ENCODE peak calls at places on chromosomes 6 and 20, in six cellular contexts. L, E, X, C, F and K are unnamed samples.

GRCh38 chr20:8435251-8436035 is 303.4 kb downstream of the PLCB1 start:
- DNase-seq in E (no peak), L (no peak), F (no peak), C (no peak), X (no peak), K (no peak)

GRCh38 chr6:170128811-170129681 is 161.8 kb downstream of the DLL1 start:
- DNase-seq in C (no peak), F (no peak), E (no peak), L (peak; percentile 13), X (no peak), K (peak; percentile 12)

GRCh38 chr6:112016335-112016734 is 37.6 kb upstream of the CCN6 start:
- DNase-seq in C (no peak), F (no peak), L (no peak), E (no peak), X (no peak), K (peak; percentile 48)

GRCh38 chr6:16205377-16206144 is 32.8 kb upstream of the GMPR start:
- DNase-seq in E (peak; percentile 75), C (no peak), F (no peak), X (no peak), L (no peak), K (peak; percentile 23)

GRCh38 chr20:44547419-44547818 is 25.5 kb upstream of the SERINC3 start:
- DNase-seq in L (no peak), E (no peak), C (no peak), X (no peak), F (no peak), K (no peak)

GRCh38 chr6:113953346-113953745 is 17.6 kb downstream of the HDAC2 start:
- DNase-seq in E (no peak), C (no peak), F (no peak), L (no peak), X (no peak), K (no peak)

GRCh38 chr20:22686097-22686496 is 101.7 kb upstream of the FOXA2 start:
- DNase-seq in X (peak; percentile 69), F (peak; percentile 36), L (peak; percentile 29), C (no peak), E (no peak), K (peak; percentile 52)

GRCh38 chr6:157479464-157480303 is 98.7 kb downstream of the ZDHHC14 start:
- DNase-seq in E (no peak), X (no peak), C (no peak), L (no peak), F (no peak), K (no peak)

GRCh38 chr6:52994031-52994788 is 874 bp downstream of the GSTA4 start:
- DNase-seq in L (peak; percentile 40), C (no peak), X (peak; percentile 19), F (peak; percentile 78), E (no peak), K (no peak)

GRCh38 chr6:108592371-108593337 is 31.9 kb downstream of the FOXO3 start:
- DNase-seq in L (peak; percentile 54), F (no peak), C (peak; percentile 17), E (peak; percentile 40), X (no peak), K (peak; percentile 44)

GRCh38 chr6:142942805-142943227 is 2.2 kb downstream of the HIVEP2 start:
- DNase-seq in E (no peak), X (no peak), C (no peak), L (no peak), F (peak; percentile 66), K (no peak)

GRCh38 chr6:137717074-137718073 is 149.7 kb upstream of the TNFAIP3 start:
- DNase-seq in X (no peak), E (no peak), L (no peak), C (peak; percentile 34), F (no peak), K (no peak)

GRCh38 chr6:133631421-133631820 is 257.5 kb upstream of the TCF21 start:
- DNase-seq in L (no peak), X (no peak), E (no peak), C (no peak), F (no peak), K (no peak)

GRCh38 chr6:33193619-33194018 is 1.4 kb upstream of the COL11A2 start:
- DNase-seq in X (no peak), E (no peak), C (no peak), L (no peak), F (no peak), K (no peak)

GRCh38 chr20:34302312-34302722 is 838 bp downstream of the AHCY start:
- DNase-seq in C (no peak), F (no peak), L (no peak), X (no peak), E (no peak), K (no peak)

GRCh38 chr20:60372282-60372681 is 414.1 kb downstream of the CDH26 start:
- DNase-seq in L (no peak), F (no peak), C (no peak), E (no peak), X (no peak), K (no peak)

GRCh38 chr6:6659600-6660327 is 71.2 kb downstream of the LY86 start:
- DNase-seq in L (no peak), F (no peak), C (no peak), X (no peak), E (peak; percentile 35), K (peak; percentile 39)

GRCh38 chr20:62360854-62361798 is 6.0 kb downstream of the LAMA5 start:
- DNase-seq in C (no peak), E (no peak), X (peak; percentile 43), F (no peak), L (peak; percentile 27), K (peak; percentile 46)

GRCh38 chr6:158645064-158646022 is 800 bp upstream of the DYNLT1 start:
- DNase-seq in X (no peak), F (no peak), C (no peak), L (no peak), E (no peak), K (no peak)

GRCh38 chr6:155265843-155266535 is 2.2 kb downstream of the CLDN20 start:
- DNase-seq in L (no peak), F (no peak), C (no peak), X (no peak), E (no peak), K (no peak)